ENCODE peak calls at places on chromosomes 12 and 14, in four cellular contexts. K, D, L and Z are unnamed samples.

GRCh38 chr12:127024791-127025190 is 1242.2 kb upstream of the TMEM132C start:
- DNase-seq in D (no peak), L (no peak), K (no peak), Z (no peak)

GRCh38 chr14:105473033-105473676 is 1.5 kb upstream of the CRIP2 start:
- DNase-seq in L (no peak), D (no peak), K (no peak), Z (no peak)

GRCh38 chr12:121861549-121862254 is 3.0 kb upstream of the HPD start:
- DNase-seq in D (no peak), L (peak; percentile 86), K (peak; percentile 86), Z (no peak)

GRCh38 chr14:89266754-89267153 is 150.3 kb downstream of the FOXN3 start:
- DNase-seq in D (no peak), L (no peak), K (peak; percentile 75), Z (no peak)

GRCh38 chr12:27534060-27534764 is 10.2 kb downstream of the PPFIBP1 start:
- DNase-seq in D (no peak), L (no peak), K (peak; percentile 55), Z (no peak)

GRCh38 chr14:102965282-102965681 is 42.8 kb downstream of the AMN start:
- DNase-seq in K (no peak), D (no peak), L (no peak), Z (no peak)

GRCh38 chr12:57037264-57037663 is 12.7 kb downstream of the MYO1A start:
- DNase-seq in D (no peak), L (no peak), K (no peak), Z (no peak)

GRCh38 chr14:69553221-69553620 is 21.4 kb downstream of the CCDC177 start:
- DNase-seq in L (no peak), D (no peak), K (no peak), Z (no peak)

GRCh38 chr14:89489796-89490506 is 72.9 kb upstream of the FOXN3 start:
- DNase-seq in D (no peak), L (no peak), K (no peak), Z (no peak)

GRCh38 chr12:54413284-54414190 is 5.5 kb downstream of the ITGA5 start:
- DNase-seq in L (no peak), D (peak; percentile 71), K (peak; percentile 48), Z (no peak)

GRCh38 chr12:50642035-50642451 is 121.9 kb upstream of the ATF1 start:
- DNase-seq in L (no peak), D (no peak), K (no peak), Z (no peak)

GRCh38 chr12:4193821-4194220 is 79.7 kb upstream of the CCND2 start:
- DNase-seq in K (no peak), D (no peak), L (no peak), Z (no peak)

GRCh38 chr12:14960548-14961465 is 594 bp downstream of the ARHGDIB start:
- DNase-seq in D (peak; percentile 31), L (no peak), K (peak; percentile 83), Z (no peak)

GRCh38 chr12:3135522-3136461 is 58.6 kb downstream of the TSPAN9 start:
- DNase-seq in D (peak; percentile 2), K (peak; percentile 92), L (no peak), Z (peak; percentile 36)

GRCh38 chr12:57488397-57489156 is 709 bp downstream of the MARS1 start:
- DNase-seq in L (no peak), D (no peak), K (no peak), Z (no peak)

GRCh38 chr14:42715316-42715715 is 1108.6 kb downstream of the LRFN5 start:
- DNase-seq in L (peak; percentile 9), K (no peak), D (no peak), Z (no peak)

GRCh38 chr14:47526591-47527244 is 148.7 kb downstream of the MDGA2 start:
- DNase-seq in K (no peak), L (no peak), D (no peak), Z (no peak)

GRCh38 chr12:130220361-130220760 is 58.1 kb downstream of the FZD10 start:
- DNase-seq in D (no peak), L (no peak), K (no peak), Z (no peak)

GRCh38 chr14:102516531-102517411 is 7.2 kb upstream of the ANKRD9 start:
- DNase-seq in K (peak; percentile 80), D (peak; percentile 54), L (no peak), Z (peak; percentile 24)

GRCh38 chr12:93922583-93923006 is 225.8 kb upstream of the PLXNC1 start:
- DNase-seq in D (no peak), L (no peak), K (no peak), Z (no peak)

GRCh38 chr12:83827860-83828259 is 1084.7 kb downstream of the SLC6A15 start:
- DNase-seq in D (no peak), L (no peak), K (peak; percentile 60), Z (no peak)

GRCh38 chr12:57241556-57242310 is 9.3 kb downstream of the STAC3 start:
- DNase-seq in K (no peak), D (no peak), L (no peak), Z (no peak)

GRCh38 chr14:29643415-29644206 is 284.0 kb downstream of the PRKD1 start:
- DNase-seq in D (no peak), K (no peak), L (no peak), Z (no peak)

GRCh38 chr12:109621271-109621671 is 47.7 kb downstream of the MVK start:
- DNase-seq in D (no peak), L (no peak), K (no peak), Z (no peak)

GRCh38 chr14:61376314-61376713 is 54.9 kb downstream of the PRKCH start:
- DNase-seq in D (no peak), K (no peak), L (no peak), Z (no peak)

GRCh38 chr12:3872800-3873636 is at the start of gene PARP11:
- DNase-seq in K (peak; percentile 99), L (peak; percentile 82), D (peak; percentile 98), Z (peak; percentile 98)